ENCODE peak calls at places on chromosomes 11 and 22, in nine cellular contexts. U is esophagus muscularis mucosa, E is K562, D is A549, J is GM12878, Y is tibial nerve, L is stomach, V is sigmoid colon, H is SK-N-SH. O is an unnamed sample.

GRCh38 chr11:89275966-89276365 is 98.3 kb downstream of the TYR start:
- DNase-seq in U (no peak), E (no peak), D (no peak), J (no peak), Y (no peak), L (no peak), V (no peak), H (no peak), O (no peak)

GRCh38 chr11:107882095-107882820 is 23.7 kb upstream of the SLC35F2 start:
- DNase-seq in U (no peak), E (peak), D (no peak), J (no peak), Y (no peak), L (no peak), V (no peak), H (no peak), O (no peak)

GRCh38 chr22:22666307-22667091 is 22.1 kb downstream of the GGTLC2 start:
- DNase-seq in U (no peak), E (peak), D (peak), J (no peak), Y (no peak), L (peak), V (no peak), H (no peak), O (peak)

GRCh38 chr11:58003036-58003435 is 20.6 kb upstream of the OR9Q1 start:
- DNase-seq in U (peak), E (no peak), D (no peak), J (no peak), Y (no peak), L (no peak), V (no peak), H (no peak), O (no peak)

GRCh38 chr11:106399075-106399500 is 321.6 kb downstream of the AASDHPPT start:
- DNase-seq in U (no peak), E (no peak), D (peak), J (no peak), Y (peak), L (no peak), V (no peak), H (peak), O (no peak)

GRCh38 chr22:22090650-22091399 is 108.2 kb upstream of the TOP3B start:
- DNase-seq in U (peak), E (no peak), D (no peak), J (no peak), Y (no peak), L (no peak), V (no peak), H (no peak), O (no peak)

GRCh38 chr11:8839306-8839956 is 71.6 kb upstream of the AKIP1 start:
- DNase-seq in U (no peak), E (no peak), D (no peak), J (no peak), Y (no peak), L (no peak), V (no peak), H (no peak), O (no peak)

GRCh38 chr11:109971184-109971523 is 122.0 kb upstream of the ZC3H12C start:
- DNase-seq in U (no peak), E (no peak), D (no peak), J (no peak), Y (no peak), L (no peak), V (no peak), H (no peak), O (no peak)

GRCh38 chr11:11525283-11525682 is 96.5 kb downstream of the GALNT18 start:
- DNase-seq in U (no peak), E (no peak), D (no peak), J (no peak), Y (no peak), L (no peak), V (no peak), H (no peak), O (no peak)

GRCh38 chr11:11521306-11522002 is 100.4 kb downstream of the GALNT18 start:
- DNase-seq in U (no peak), E (no peak), D (no peak), J (no peak), Y (no peak), L (no peak), V (no peak), H (no peak), O (no peak)

GRCh38 chr11:11519184-11519583 is 102.6 kb downstream of the GALNT18 start:
- DNase-seq in U (no peak), E (no peak), D (peak), J (no peak), Y (no peak), L (no peak), V (peak), H (no peak), O (no peak)

GRCh38 chr11:11524436-11525038 is 97.3 kb downstream of the GALNT18 start:
- DNase-seq in U (no peak), E (no peak), D (no peak), J (no peak), Y (no peak), L (no peak), V (no peak), H (no peak), O (no peak)

DNA sequence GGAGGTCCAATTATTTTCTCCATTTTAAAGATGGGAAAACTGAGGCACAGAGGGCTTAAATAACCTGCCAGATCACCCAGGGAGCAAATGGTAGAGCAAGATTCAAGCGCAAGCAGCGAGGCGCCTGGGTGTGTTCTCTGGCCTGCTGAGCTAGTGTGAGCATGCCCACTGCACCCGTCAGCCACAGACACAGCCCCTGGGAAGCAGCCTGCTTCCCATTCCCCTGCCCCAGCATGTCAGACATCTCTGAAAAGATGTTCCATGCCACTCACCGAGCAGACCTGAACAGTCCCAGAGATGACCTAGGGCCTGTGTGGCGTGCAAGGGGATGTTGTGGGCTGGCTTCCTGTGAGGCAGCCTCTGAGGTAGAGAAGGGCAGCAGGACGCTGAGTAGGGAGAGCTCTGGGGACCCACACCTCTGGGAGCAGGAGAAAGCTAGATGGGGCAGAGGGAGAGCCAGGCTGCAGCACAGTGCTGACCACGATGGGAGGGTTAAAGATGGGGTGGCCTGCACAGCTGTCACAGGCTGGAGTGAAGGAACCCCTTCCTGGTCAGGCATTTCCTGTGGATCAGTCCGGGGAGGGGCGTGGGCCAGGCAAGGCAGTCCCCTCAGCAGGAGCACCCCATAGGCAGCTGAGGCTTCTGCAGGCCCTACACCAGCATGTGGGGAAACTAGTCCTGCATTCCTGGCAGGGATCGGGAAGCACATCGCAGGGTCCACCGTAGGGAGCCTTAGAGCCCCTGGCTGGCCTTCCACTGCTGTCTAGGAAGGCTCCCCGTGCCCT is 101.4 kb downstream of the GALNT18 start:
- DNase-seq in U (no peak), E (no peak), D (no peak), J (no peak), Y (no peak), L (no peak), V (peak), H (no peak), O (no peak)
- H3K27ac ChIP-seq in U (no peak), E (no peak), D (no peak), J (no peak), Y (no peak), L (no peak), V (no peak), H (no peak), O (no peak)

DNA sequence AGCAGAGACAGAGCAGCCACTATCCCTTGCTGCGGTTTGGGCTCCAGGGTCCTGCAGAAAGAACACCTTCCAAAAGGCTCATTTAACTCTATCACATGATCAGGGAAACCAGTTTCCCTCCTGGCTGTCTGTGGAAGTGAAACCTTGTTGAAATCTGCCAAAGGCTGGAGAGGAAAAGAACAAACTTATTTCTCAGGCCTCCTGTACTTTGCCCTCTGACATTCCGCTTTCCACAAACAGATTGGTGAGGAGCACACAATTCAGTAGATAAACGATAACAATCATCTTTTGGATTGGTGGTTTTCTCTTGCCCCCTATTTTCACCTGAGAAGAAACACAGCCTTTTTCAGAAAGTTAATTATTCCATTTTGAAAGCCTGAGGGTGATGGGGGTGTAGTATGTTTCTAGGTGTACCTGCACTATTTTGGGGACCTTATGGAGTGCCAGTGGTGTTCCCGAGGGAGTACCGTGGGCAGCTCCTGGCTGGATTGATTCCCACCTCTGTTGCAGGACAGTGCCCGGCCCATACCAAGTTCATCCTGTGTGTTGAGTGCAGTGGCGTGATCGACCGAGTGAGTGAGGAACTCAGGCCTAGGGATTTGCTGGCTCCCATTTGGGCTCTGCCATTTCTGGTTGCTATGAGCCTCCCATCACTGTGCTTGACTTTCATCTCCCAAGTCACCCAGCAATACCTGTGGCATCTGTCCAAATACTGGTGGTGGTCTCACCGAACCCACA is 102.0 kb downstream of the TBC1D22A start:
- DNase-seq in U (no peak), E (no peak), D (no peak), J (no peak), Y (no peak), L (no peak), V (no peak), H (no peak), O (no peak)
- TF ChIP-seq CTCF in U (no peak), E (no peak), D (no peak), J (no peak), Y (no peak), L (no peak), V (no peak), H (no peak), O (no peak)

GRCh38 chr22:38077595-38077994 is 6.4 kb downstream of the SLC16A8 start:
- DNase-seq in U (no peak), E (no peak), D (no peak), J (no peak), Y (no peak), L (no peak), V (peak), H (no peak), O (no peak)
- TF ChIP-seq EP300 in U (no peak), E (no peak), D (no peak), J (no peak), Y (no peak), L (no peak), V (no peak), H (no peak), O (no peak)

GRCh38 chr11:72926076-72926475 is 111.9 kb downstream of the ATG16L2 start:
- DNase-seq in U (no peak), E (no peak), D (no peak), J (no peak), Y (no peak), L (no peak), V (no peak), H (no peak), O (no peak)
- H3K27ac ChIP-seq in U (no peak), E (no peak), D (no peak), J (no peak), Y (no peak), L (no peak), V (no peak), H (no peak), O (no peak)

GRCh38 chr11:22165799-22166548 is 26.9 kb upstream of the ANO5 start:
- DNase-seq in U (no peak), E (no peak), D (no peak), J (no peak), Y (no peak), L (no peak), V (no peak), H (peak), O (no peak)

GRCh38 chr11:22165087-22165486 is 27.8 kb upstream of the ANO5 start:
- DNase-seq in U (no peak), E (no peak), D (no peak), J (no peak), Y (no peak), L (no peak), V (no peak), H (no peak), O (no peak)

GRCh38 chr11:22173532-22173931 is 19.4 kb upstream of the ANO5 start:
- DNase-seq in U (no peak), E (no peak), D (no peak), J (no peak), Y (no peak), L (no peak), V (no peak), H (no peak), O (no peak)

DNA sequence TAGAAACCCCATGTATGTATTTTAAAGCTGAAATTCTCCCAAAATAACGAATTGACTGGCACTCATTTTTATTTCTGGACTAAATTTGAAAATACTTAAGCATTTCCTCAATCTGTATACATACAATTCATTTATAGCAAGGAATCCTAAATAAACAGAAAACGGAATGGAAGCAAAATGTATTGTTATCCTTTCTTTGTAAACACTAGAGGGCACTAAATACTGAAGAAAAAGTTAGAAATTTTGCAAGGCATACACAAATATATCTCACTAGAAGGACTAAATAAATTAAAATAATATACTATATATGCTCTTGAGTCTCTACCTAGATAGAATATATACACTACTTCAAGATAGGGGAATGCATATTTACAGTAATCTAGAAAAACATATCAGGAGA is 23.1 kb upstream of the ANO5 start:
- DNase-seq in U (no peak), E (no peak), D (peak), J (no peak), Y (no peak), L (no peak), V (no peak), H (no peak), O (no peak)
- TF ChIP-seq CTCF in U (peak), E (peak), D (peak), J (no peak), Y (no peak), L (peak), V (no peak), H (peak), O (no peak)

GRCh38 chr11:86046111-86046510 is 22.8 kb downstream of the PICALM start:
- DNase-seq in U (no peak), E (no peak), D (no peak), J (no peak), Y (no peak), L (no peak), V (no peak), H (no peak), O (no peak)

GRCh38 chr11:86041975-86042378 is 26.9 kb downstream of the PICALM start:
- DNase-seq in U (no peak), E (peak), D (peak), J (peak), Y (peak), L (peak), V (peak), H (peak), O (peak)

GRCh38 chr11:86050310-86050709 is 18.6 kb downstream of the PICALM start:
- DNase-seq in U (no peak), E (no peak), D (no peak), J (no peak), Y (no peak), L (no peak), V (no peak), H (no peak), O (no peak)

GRCh38 chr11:86043765-86044534 is 24.9 kb downstream of the PICALM start:
- DNase-seq in U (no peak), E (no peak), D (no peak), J (no peak), Y (no peak), L (no peak), V (no peak), H (no peak), O (no peak)

DNA sequence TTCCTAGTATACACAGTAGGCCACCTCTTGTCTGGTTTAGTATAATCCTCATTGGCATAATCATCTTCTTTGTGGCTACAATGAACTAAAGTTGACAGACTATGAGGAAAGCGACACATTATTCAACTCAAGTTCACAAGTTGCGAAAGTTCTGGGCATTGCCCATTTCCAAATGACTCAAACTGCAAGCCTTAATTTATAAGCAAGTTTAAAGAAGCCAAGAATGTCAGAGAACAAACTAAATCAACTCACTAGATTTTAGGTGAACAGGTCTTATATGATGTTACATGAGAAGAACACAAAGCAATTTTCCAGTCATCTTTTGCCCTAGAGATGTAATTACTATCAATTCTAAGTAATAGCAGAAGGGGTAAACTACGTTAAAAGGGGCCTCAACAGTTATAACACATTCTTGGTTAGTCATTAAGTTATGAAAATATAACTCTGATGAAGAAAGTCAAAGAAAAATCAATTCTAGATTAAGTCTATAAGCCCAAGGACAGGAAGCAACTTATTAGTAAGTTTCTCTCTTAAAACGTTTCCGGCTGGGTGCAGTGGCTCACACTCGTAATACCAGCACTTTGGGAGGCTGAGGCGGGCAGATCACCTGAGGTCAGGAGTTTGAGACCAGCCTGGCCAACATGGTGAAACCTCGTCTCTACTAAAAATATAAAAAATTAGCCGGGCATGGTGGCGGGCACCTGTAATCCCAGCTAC is 21.5 kb downstream of the PICALM start:
- DNase-seq in U (no peak), E (no peak), D (no peak), J (no peak), Y (no peak), L (no peak), V (no peak), H (no peak), O (no peak)
- TF ChIP-seq EP300 in U (no peak), E (no peak), D (no peak), J (no peak), Y (no peak), L (no peak), V (no peak), H (no peak), O (no peak)

DNA sequence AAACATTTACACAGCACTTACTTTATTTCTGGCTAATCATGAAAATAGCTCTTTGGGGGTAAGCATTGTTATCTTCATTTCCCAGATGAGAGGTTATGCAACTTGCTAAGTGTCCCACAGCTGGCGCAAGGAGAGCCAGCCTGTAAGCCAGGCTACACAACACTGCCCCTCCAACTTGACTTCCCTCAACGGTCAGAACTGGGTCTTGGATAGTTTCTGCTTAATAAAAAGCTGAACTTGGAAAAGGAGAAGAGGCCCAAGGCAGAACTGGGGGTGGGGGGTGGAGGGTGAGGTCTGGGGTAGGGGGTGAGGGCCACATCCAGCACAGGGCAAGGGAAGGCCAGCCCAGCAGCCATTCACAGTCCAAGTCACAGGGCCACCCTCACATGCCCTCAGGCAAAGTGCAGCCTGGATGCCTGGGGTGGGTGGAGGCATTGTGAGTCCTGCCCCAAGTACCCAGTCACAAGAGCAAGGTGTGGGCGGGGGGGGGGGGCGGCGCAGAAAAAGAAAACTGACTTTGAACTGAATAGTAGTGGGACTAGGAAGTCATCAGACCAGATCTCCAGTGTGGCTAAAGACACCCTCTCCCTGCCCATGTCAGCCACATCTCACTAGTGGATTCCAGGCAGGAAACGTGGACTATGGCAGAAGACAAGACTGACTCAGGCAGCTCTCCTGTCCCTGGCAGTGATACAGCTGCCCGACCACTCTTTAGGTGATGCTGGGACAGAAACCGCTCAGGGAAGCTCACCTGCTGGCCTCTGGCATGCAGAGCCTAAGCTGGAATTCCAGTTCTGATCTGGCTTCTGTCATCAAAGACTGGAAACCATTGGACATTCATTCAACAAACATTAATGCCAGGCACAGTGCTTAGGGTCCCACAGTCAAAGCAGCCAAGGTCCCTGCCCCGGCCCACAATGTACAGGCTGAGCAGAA is 52.4 kb downstream of the PACSIN2 start:
- DNase-seq in U (no peak), E (peak), D (peak), J (no peak), Y (no peak), L (peak), V (no peak), H (no peak), O (peak)
- H3K27ac ChIP-seq in U (peak), E (peak), D (peak), J (no peak), Y (peak), L (peak), V (peak), H (no peak), O (peak)